ENCODE peak calls at places on chromosome 11, in nine cellular contexts. V is AG08396; T is right lobe of liver; Y is HFF-Myc; K is heart left ventricle; E is Right ventricle myocardium superior; N is effector CD4-positive, alpha-beta T cell; C is OCI-M1; R is RPMI7951. B is an unnamed sample.

GRCh38 chr11:128420277-128420676 is 167.1 kb downstream of the ETS1 start:
- DNase-seq in V (no peak), T (no peak), Y (no peak), K (no peak), E (no peak), N (no peak), C (no peak), R (peak; percentile 73), B (no peak)

GRCh38 chr11:101862410-101863233 is 52.2 kb upstream of the CEP126 start:
- DNase-seq in V (peak; percentile 42), T (peak; percentile 22), Y (peak; percentile 44), K (no peak), E (no peak), N (no peak), C (peak; percentile 46), R (peak; percentile 66), B (peak; percentile 17)

GRCh38 chr11:16805942-16806341 is 67.5 kb downstream of the C11orf58 start:
- DNase-seq in V (no peak), T (no peak), Y (no peak), K (no peak), E (no peak), N (no peak), C (no peak), R (no peak), B (no peak)

GRCh38 chr11:125426818-125427528 is 69.1 kb downstream of the FEZ1 start:
- DNase-seq in V (no peak), T (no peak), Y (no peak), K (no peak), E (no peak), N (no peak), C (no peak), R (no peak), B (no peak)

GRCh38 chr11:83779876-83780275 is 493.7 kb upstream of the CCDC90B start:
- DNase-seq in V (no peak), T (no peak), Y (no peak), K (no peak), E (no peak), N (no peak), C (peak; percentile 47), R (no peak), B (no peak)

GRCh38 chr11:11672101-11672500 is 50.3 kb upstream of the GALNT18 start:
- DNase-seq in V (no peak), T (no peak), Y (no peak), K (no peak), E (no peak), N (no peak), C (no peak), R (no peak), B (no peak)

GRCh38 chr11:85874265-85874664 is 19.1 kb downstream of the CCDC83 start:
- DNase-seq in V (no peak), T (no peak), Y (no peak), K (no peak), E (no peak), N (no peak), C (no peak), R (no peak), B (no peak)

GRCh38 chr11:134248910-134249480 is 4.2 kb downstream of the THYN1 start:
- DNase-seq in V (peak; percentile 41), T (no peak), Y (no peak), K (no peak), E (no peak), N (no peak), C (no peak), R (no peak), B (no peak)

GRCh38 chr11:61626580-61627380 is 45.9 kb upstream of the SYT7 start:
- DNase-seq in V (no peak), T (no peak), Y (no peak), K (peak; percentile 71), E (peak; percentile 57), N (no peak), C (no peak), R (peak; percentile 44), B (peak; percentile 79)

GRCh38 chr11:66607126-66607834 is 9.2 kb upstream of the RBM14 start:
- DNase-seq in V (peak; percentile 62), T (peak; percentile 88), Y (no peak), K (peak; percentile 50), E (peak; percentile 66), N (no peak), C (no peak), R (peak; percentile 88), B (peak; percentile 39)

GRCh38 chr11:67303989-67304411 is 670 bp downstream of the SSH3 start:
- DNase-seq in V (peak; percentile 41), T (peak; percentile 45), Y (no peak), K (peak; percentile 33), E (peak; percentile 61), N (no peak), C (no peak), R (peak; percentile 30), B (no peak)

B was measured in hepatic stellate cell.